ENCODE peak calls at places on chromosomes 1 and 21, in six cellular contexts. N is GM23248, Y is dorsolateral prefrontal cortex, L is esophagus muscularis mucosa, I is mucosa of descending colon, T is PC-9. W is an unnamed sample.

GRCh38 chr1:173295391-173295790 is 88.3 kb upstream of the TNFSF4 start:
- DNase-seq in T (no peak), I (no peak), L (no peak), Y (no peak), N (peak; percentile 45), W (no peak)

GRCh38 chr21:26388731-26389231 is 184.3 kb downstream of the CYYR1 start:
- DNase-seq in N (peak; percentile 88), L (no peak), Y (no peak), I (no peak), T (peak; percentile 11), W (no peak)

GRCh38 chr1:153795934-153796785 is 21.0 kb downstream of the SLC27A3 start:
- DNase-seq in L (no peak), Y (peak; percentile 25), I (no peak), N (no peak), T (no peak), W (no peak)

GRCh38 chr1:115179397-115179835 is 90.1 kb upstream of the TSPAN2 start:
- DNase-seq in T (peak; percentile 92), L (peak; percentile 74), N (peak; percentile 99), Y (no peak), I (no peak), W (peak; percentile 83)

GRCh38 chr1:232033285-232033684 is 406.7 kb downstream of the DISC1 start:
- DNase-seq in Y (no peak), L (peak; percentile 70), T (no peak), N (no peak), I (no peak), W (no peak)

GRCh38 chr1:88736633-88737248 is 52.7 kb downstream of the PKN2 start:
- DNase-seq in L (no peak), N (peak; percentile 73), T (peak; percentile 12), Y (no peak), I (peak; percentile 21), W (no peak)

GRCh38 chr1:222465211-222466041 is 82.5 kb downstream of the HHIPL2 start:
- DNase-seq in I (peak; percentile 90), L (peak; percentile 95), Y (peak; percentile 78), N (peak; percentile 98), T (peak; percentile 96), W (peak; percentile 63)

GRCh38 chr21:21383126-21383525 is 384.9 kb downstream of the NCAM2 start:
- DNase-seq in I (no peak), N (peak; percentile 46), T (no peak), L (no peak), Y (no peak), W (no peak)

GRCh38 chr1:35369922-35370671 is 101.6 kb downstream of the ZMYM4 start:
- DNase-seq in L (no peak), I (peak; percentile 31), Y (peak; percentile 59), T (no peak), N (peak; percentile 81), W (peak; percentile 19)

GRCh38 chr1:201468844-201469644 is at the start of gene PHLDA3:
- DNase-seq in Y (peak; percentile 87), I (peak; percentile 71), T (peak; percentile 85), N (peak; percentile 93), L (peak; percentile 96), W (no peak)
- H3K4me3 ChIP-seq in Y (peak within 1 kb of the TSS; percentile 84), I (peak within 1 kb of the TSS; percentile 42), T (peak within 1 kb of the TSS; percentile 97), N (peak within 1 kb of the TSS; percentile 100), L (peak within 1 kb of the TSS; percentile 97), W (peak within 1 kb of the TSS; percentile 97)

GRCh38 chr1:156494309-156494895 is 6.2 kb downstream of the MEF2D start:
- DNase-seq in T (no peak), I (no peak), N (peak; percentile 4), L (no peak), Y (no peak), W (no peak)
- H3K4me3 ChIP-seq in T (no peak overlapping the region), I (no peak overlapping the region), N (no peak overlapping the region), L (peak overlapping the region; percentile 14), Y (peak overlapping the region; percentile 38), W (no peak overlapping the region)

DNA sequence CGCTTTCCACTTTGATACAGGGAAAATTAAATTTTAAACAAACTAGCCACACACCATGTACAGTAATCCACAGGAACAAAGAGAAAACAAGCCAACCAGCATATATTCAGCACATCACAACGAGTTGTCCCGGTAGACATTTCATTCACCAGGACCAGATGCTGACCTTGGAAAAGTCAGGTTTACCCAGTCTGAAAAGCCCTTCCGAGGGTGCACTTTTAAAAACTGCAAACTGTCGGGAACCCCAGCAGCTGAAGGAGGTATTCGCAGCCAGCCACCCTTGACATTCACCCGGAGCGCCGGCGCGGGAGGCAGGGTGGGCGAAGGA is 1.2 kb downstream of the MCOLN3 start:
- DNase-seq in T (no peak), L (no peak), Y (no peak), I (no peak), N (no peak), W (no peak)
- H3K4me3 ChIP-seq in T (no peak overlapping the region), L (no peak overlapping the region), Y (peak overlapping the region; percentile 52), I (no peak overlapping the region), N (no peak overlapping the region), W (no peak overlapping the region)

GRCh38 chr21:44932366-44933181 is 7.3 kb upstream of the SLX9 start:
- DNase-seq in N (peak; percentile 72), T (peak; percentile 46), L (no peak), Y (no peak), I (peak; percentile 54), W (no peak)

GRCh38 chr21:44934276-44934675 is 5.6 kb upstream of the SLX9 start:
- DNase-seq in N (no peak), T (no peak), Y (no peak), I (no peak), L (no peak), W (no peak)

GRCh38 chr21:44934797-44935532 is 4.9 kb upstream of the SLX9 start:
- DNase-seq in Y (no peak), T (no peak), I (no peak), L (no peak), N (no peak), W (no peak)

GRCh38 chr21:44933938-44934260 is 5.9 kb upstream of the SLX9 start:
- DNase-seq in N (no peak), Y (no peak), T (no peak), L (no peak), I (no peak), W (no peak)

DNA sequence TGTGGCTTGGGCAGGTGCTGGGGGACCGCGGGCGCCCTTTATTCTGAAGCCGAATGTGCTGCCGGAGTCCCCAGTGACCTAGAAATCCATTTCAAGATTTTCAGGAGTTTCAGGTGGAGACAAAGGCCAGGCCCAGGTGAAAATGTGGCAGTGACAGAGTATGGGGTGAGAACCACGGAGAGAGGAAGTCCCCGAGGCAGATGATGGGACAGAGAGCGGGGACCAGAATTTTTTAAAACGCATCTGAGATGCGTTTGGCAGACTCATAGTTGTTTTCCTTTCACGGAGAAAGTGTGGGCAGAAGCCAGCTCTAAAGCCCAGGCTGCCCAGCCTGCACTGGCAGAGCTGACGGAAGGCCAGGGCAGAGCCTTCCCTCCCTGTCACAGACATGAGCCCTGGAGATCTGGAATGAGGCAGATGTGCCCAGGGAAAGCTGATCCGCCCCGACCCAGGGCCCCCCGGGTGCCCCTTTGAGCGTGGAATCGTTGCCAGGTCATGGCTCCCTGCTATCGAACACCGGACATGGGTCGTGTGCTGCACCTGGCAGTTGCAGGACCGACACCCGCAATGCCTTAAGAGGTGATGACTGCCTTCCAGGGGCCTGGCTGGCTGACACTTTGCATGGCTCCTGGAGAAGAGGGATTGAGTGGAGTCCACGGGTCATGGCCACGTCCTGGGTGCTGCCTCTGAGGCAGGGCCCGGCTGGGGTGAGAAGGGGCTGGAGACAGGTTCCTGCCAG is 6.5 kb upstream of the SLX9 start:
- DNase-seq in T (no peak), I (no peak), N (no peak), Y (no peak), L (no peak), W (no peak)
- H3K4me3 ChIP-seq in T (peak overlapping the region; percentile 54), I (no peak overlapping the region), N (peak overlapping the region; percentile 67), Y (peak overlapping the region; percentile 54), L (peak overlapping the region; percentile 52), W (no peak overlapping the region)

DNA sequence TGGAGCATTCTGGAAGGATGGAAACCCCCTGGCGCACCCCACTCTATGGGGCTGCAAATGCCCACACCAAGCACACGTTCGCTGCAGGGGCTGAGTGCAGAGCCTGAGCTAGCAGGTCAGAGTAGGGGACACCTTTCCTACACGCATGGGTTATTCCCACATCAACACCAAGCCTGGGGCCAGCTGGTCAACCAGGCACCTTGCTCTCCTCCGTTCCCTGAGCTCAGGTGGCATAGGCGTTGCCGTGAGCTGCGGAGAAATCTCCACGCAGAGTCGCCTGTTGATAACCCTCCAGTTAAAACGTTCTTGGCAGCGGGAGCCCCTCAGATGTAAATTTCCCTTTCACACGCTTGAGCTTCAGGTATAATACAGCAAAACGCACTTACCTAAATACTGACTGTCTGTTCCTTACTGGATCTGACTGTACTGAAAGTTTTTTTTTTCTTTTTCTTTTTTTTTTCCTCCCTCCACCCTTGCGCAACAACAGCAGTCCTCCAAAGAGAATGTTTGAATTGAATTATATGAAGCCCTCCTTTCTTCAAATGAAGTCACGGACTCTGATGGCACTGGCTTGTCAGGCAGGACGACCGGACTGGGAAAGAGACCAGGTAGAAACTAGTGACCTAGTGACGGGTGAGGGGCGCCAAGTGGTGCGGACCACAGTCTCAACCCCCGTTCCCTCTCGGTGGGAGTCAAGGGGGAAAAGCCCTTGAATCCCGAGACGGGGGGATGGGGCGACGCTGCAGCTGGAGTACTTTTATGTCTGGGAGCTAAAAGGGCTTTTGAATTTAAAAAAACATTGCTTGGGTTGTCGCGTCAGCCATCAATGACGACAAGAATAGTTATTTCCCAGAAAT is 2.0 kb downstream of the BRINP3 start:
- DNase-seq in I (peak; percentile 73), L (no peak), N (no peak), T (no peak), Y (no peak), W (no peak)
- H3K4me3 ChIP-seq in I (peak overlapping the region; percentile 3), L (peak overlapping the region; percentile 42), N (no peak overlapping the region), T (no peak overlapping the region), Y (peak overlapping the region; percentile 77), W (peak overlapping the region; percentile 30)

DNA sequence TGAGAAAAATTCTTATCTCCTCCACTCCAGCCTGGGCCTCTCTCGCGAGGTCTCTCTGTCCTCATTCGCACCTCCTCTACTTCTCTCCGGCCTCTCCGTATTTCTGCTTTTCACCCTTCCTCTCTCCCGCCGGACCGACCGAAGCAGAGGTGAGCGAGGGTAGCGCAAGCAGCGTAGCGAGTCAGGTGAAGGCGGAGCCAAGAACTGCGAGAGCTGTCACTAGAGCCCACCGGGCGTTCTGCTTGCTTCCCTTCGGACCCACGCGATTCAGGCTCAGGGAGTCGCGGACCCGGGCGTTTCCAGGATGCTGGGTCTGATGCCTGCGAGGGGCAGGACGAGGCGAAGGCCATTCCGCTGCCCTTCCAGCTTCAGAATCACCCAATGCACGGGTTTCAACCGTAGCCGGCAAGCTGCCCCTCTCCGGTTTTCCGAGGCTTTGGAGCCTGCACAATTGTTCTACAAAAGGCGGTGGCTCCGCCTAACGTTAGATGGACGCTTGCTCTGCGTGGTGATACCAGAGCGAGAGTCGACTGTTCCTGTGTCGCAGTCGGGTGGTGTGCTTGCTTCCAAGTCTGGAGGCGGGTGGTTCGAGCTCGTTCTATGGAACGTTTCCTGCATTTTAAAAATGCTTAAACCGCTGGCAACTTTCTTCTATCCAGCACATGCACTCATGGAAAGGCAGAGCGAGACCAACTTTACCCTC is 310.2 kb downstream of the FAM72C start:
- DNase-seq in I (no peak), Y (no peak), T (no peak), L (no peak), N (no peak), W (no peak)
- H3K4me3 ChIP-seq in I (no peak overlapping the region), Y (peak overlapping the region; percentile 48), T (no peak overlapping the region), L (peak overlapping the region; percentile 16), N (no peak overlapping the region), W (no peak overlapping the region)

DNA sequence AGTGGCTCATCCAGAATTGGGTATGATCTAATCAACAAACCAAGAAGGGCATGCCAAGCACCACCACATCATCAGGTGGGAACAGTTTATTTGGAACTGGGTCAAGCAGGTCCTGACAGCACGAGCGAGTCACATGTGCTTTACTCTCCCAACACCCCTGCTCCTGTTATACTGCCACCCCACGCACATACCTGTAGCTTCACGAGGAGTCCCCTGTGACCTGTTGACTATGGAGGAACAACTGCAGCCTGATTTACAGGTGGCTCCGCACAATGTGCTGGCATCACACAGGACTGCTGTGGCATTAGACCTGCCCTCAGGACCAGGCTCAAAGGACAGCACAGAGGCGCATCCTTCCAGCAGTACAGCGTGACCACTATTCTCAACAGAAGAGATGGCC is 70.8 kb upstream of the LRRN2 start:
- DNase-seq in T (no peak), I (no peak), N (no peak), L (no peak), Y (no peak), W (no peak)
- H3K4me3 ChIP-seq in T (no peak overlapping the region), I (no peak overlapping the region), N (no peak overlapping the region), L (no peak overlapping the region), Y (no peak overlapping the region), W (no peak overlapping the region)

W was measured in AG04449.